ENCODE peak calls at places on chromosomes 16 and 17, in ten cellular contexts. V is DMS 273 treated with DMSO at 0.1 percent for 48 hours; E is MM.1S; H is activated T-helper 1 cell treated with anti-CD3 and anti-CD28 coated beads, Interleukin-2, amount 50 U/mL, for 16 hours; G is NCI-H1105 treated with DMSO at 0.1 percent for 48 hours; A is GM12878; B is HFFc6; M is fibroblast of the aortic adventitia; Z is hippocampal formation; O is upper lobe of right lung. R is an unnamed sample.

GRCh38 chr17:20996724-20997615 is 45.8 kb downstream of the USP22 start:
- DNase-seq in V (no peak), E (no peak), H (no peak), G (no peak), A (no peak), B (no peak), M (no peak), Z (no peak), O (peak), R (no peak)

GRCh38 chr17:1001640-1002411 is 4.9 kb downstream of the TIMM22 start:
- DNase-seq in V (no peak), E (no peak), H (no peak), G (no peak), A (no peak), B (peak), M (peak), Z (no peak), O (no peak), R (peak)

GRCh38 chr17:48121921-48122650 is 14.5 kb downstream of the SNX11 start:
- DNase-seq in V (no peak), E (no peak), H (no peak), G (no peak), A (no peak), B (no peak), M (no peak), Z (peak), O (no peak), R (no peak)

GRCh38 chr17:56593741-56594527 is 435 bp downstream of the NOG start:
- DNase-seq in V (peak), E (peak), H (no peak), G (peak), A (no peak), B (peak), M (peak), Z (peak), O (peak), R (peak)

GRCh38 chr16:50363656-50364055 is 5.1 kb downstream of the BRD7 start:
- DNase-seq in V (no peak), E (no peak), H (no peak), G (no peak), A (no peak), B (no peak), M (no peak), Z (no peak), O (no peak), R (no peak)

GRCh38 chr16:47061204-47061603 is 82.5 kb downstream of the NETO2 start:
- DNase-seq in V (no peak), E (no peak), H (no peak), G (no peak), A (no peak), B (no peak), M (no peak), Z (no peak), O (peak), R (no peak)

GRCh38 chr17:45948881-45949624 is 50.0 kb upstream of the STH start:
- DNase-seq in V (no peak), E (peak), H (peak), G (no peak), A (no peak), B (peak), M (peak), Z (peak), O (peak), R (peak)

GRCh38 chr17:39186481-39187002 is 10.9 kb downstream of the CACNB1 start:
- DNase-seq in V (no peak), E (no peak), H (no peak), G (peak), A (no peak), B (no peak), M (no peak), Z (no peak), O (no peak), R (no peak)

GRCh38 chr16:17803625-17804410 is 333.1 kb upstream of the XYLT1 start:
- DNase-seq in V (no peak), E (no peak), H (no peak), G (no peak), A (no peak), B (peak), M (peak), Z (no peak), O (no peak), R (no peak)